ENCODE peak calls at places on chromosome 9, in nine cellular contexts. O is Right ventricle myocardium superior; E is GM12865; D is GM19239; T is lung; V is ascending aorta; P is Calu3; J is activated CD4-positive, alpha-beta T cell treated with anti-CD3 and anti-CD28 coated beads, Interleukin-2, amount 50 U/mL, for 48 hours; M is posterior cingulate gyrus. B is an unnamed sample.

GRCh38 chr9:127004946-127005769 is 90.6 kb downstream of the RALGPS1 start:
- DNase-seq in O (no peak), J (peak), D (peak), T (no peak), V (no peak), M (no peak), P (no peak), E (peak), B (peak)

GRCh38 chr9:132504452-132504851 is 78.0 kb upstream of the BARHL1 start:
- DNase-seq in J (no peak), V (no peak), O (no peak), T (no peak), D (no peak), M (no peak), E (no peak), P (no peak), B (no peak)

GRCh38 chr9:18466101-18466500 is 7.9 kb upstream of the ADAMTSL1 start:
- DNase-seq in M (no peak), E (no peak), D (no peak), V (no peak), J (no peak), T (no peak), O (no peak), P (no peak), B (no peak)

GRCh38 chr9:18268381-18268780 is 205.6 kb upstream of the ADAMTSL1 start:
- DNase-seq in M (no peak), V (no peak), J (no peak), T (no peak), O (no peak), P (peak), D (no peak), E (no peak), B (no peak)

GRCh38 chr9:16385590-16386578 is 484.6 kb downstream of the BNC2 start:
- DNase-seq in J (no peak), T (no peak), O (no peak), P (no peak), E (no peak), M (no peak), D (no peak), V (no peak), B (no peak)

GRCh38 chr9:2916382-2916985 is 72.6 kb upstream of the PUM3 start:
- DNase-seq in M (no peak), T (no peak), J (no peak), E (no peak), P (no peak), O (no peak), D (no peak), V (no peak), B (no peak)

GRCh38 chr9:116572095-116572748 is 114.9 kb upstream of the TRIM32 start:
- DNase-seq in O (peak), P (peak), T (peak), V (no peak), J (peak), D (peak), E (peak), M (peak), B (peak)

GRCh38 chr9:76441551-76442322 is 17.2 kb upstream of the GCNT1 start:
- DNase-seq in O (no peak), P (peak), M (no peak), D (no peak), T (no peak), V (no peak), E (peak), J (peak), B (peak)

GRCh38 chr9:114551750-114552685 is 35.6 kb upstream of the ATP6V1G1 start:
- DNase-seq in D (no peak), T (peak), V (peak), O (no peak), J (no peak), E (no peak), M (no peak), P (peak), B (no peak)

GRCh38 chr9:129253820-129254381 is 75.8 kb upstream of the IER5L start:
- DNase-seq in T (no peak), E (no peak), V (peak), P (no peak), J (no peak), O (peak), M (peak), D (no peak), B (no peak)

GRCh38 chr9:125141251-125141650 is 2.1 kb downstream of the SCAI start:
- DNase-seq in T (no peak), O (no peak), J (no peak), M (no peak), D (no peak), E (no peak), V (no peak), P (no peak), B (no peak)

GRCh38 chr9:72022846-72023245 is 37.6 kb downstream of the C9orf57 start:
- DNase-seq in M (no peak), V (no peak), O (no peak), T (no peak), P (no peak), E (no peak), D (no peak), J (no peak), B (no peak)

GRCh38 chr9:117720555-117720954 is 16.4 kb downstream of the TLR4 start:
- DNase-seq in D (no peak), J (no peak), M (no peak), V (no peak), P (no peak), O (peak), E (no peak), T (no peak), B (no peak)

GRCh38 chr9:101582593-101582992 is 12.2 kb downstream of the PPP3R2 start:
- DNase-seq in D (no peak), V (no peak), P (no peak), M (no peak), T (no peak), J (no peak), O (no peak), E (no peak), B (no peak)